ENCODE peak calls at places on chromosomes 16 and 17, in four cellular contexts. G is lung microvascular endothelial cell; E is neural crest cell; Q is effector CD4-positive, alpha-beta T cell. W is an unnamed sample.

GRCh38 chr17:70563301-70563820 is 394.0 kb downstream of the KCNJ2 start:
- DNase-seq in G (peak), E (no peak), Q (no peak), W (peak)

GRCh38 chr17:72514888-72515287 is 394.1 kb downstream of the SOX9 start:
- DNase-seq in G (no peak), E (no peak), Q (no peak), W (no peak)

GRCh38 chr16:68284847-68285246 is 20.5 kb downstream of the SLC7A6 start:
- DNase-seq in G (no peak), E (no peak), Q (no peak), W (peak)

GRCh38 chr16:70709961-70710360 is 24.1 kb upstream of the MTSS2 start:
- DNase-seq in G (no peak), E (no peak), Q (no peak), W (no peak)

GRCh38 chr17:58370309-58370708 is 18.3 kb upstream of the SUPT4H1 start:
- DNase-seq in G (no peak), E (no peak), Q (no peak), W (no peak)

GRCh38 chr17:71412803-71413202 is 708.0 kb upstream of the SOX9 start:
- DNase-seq in G (no peak), E (no peak), Q (no peak), W (no peak)

GRCh38 chr17:30393911-30394867 is 15.5 kb downstream of the CPD start:
- DNase-seq in G (no peak), E (no peak), Q (no peak), W (no peak)

GRCh38 chr16:11914759-11915643 is 755 bp downstream of the GSPT1 start:
- DNase-seq in G (peak), E (peak), Q (peak), W (peak)

GRCh38 chr16:79351927-79352326 is 248.6 kb downstream of the MAF start:
- DNase-seq in G (no peak), E (no peak), Q (no peak), W (no peak)

GRCh38 chr17:60223456-60223855 is 73.7 kb downstream of the CA4 start:
- DNase-seq in G (peak), E (no peak), Q (no peak), W (peak)

GRCh38 chr17:9900019-9900594 is 5.0 kb downstream of the RCVRN start:
- DNase-seq in G (no peak), E (no peak), Q (no peak), W (no peak)

GRCh38 chr16:70751593-70751992 is 49.4 kb downstream of the VAC14 start:
- DNase-seq in G (no peak), E (no peak), Q (no peak), W (no peak)

GRCh38 chr16:2950400-2950724 is 13.7 kb upstream of the KREMEN2 start:
- DNase-seq in G (no peak), E (no peak), Q (no peak), W (no peak)

GRCh38 chr17:32460054-32460453 is 15.7 kb downstream of the PSMD11 start:
- DNase-seq in G (no peak), E (no peak), Q (no peak), W (no peak)

GRCh38 chr17:28916302-28916934 is 13.5 kb upstream of the DHRS13 start:
- DNase-seq in G (peak), E (peak), Q (peak), W (peak)

GRCh38 chr16:2160915-2161551 is 5.5 kb downstream of the TRAF7 start:
- DNase-seq in G (no peak), E (no peak), Q (no peak), W (no peak)

GRCh38 chr17:72587156-72587555 is 466.3 kb downstream of the SOX9 start:
- DNase-seq in G (no peak), E (no peak), Q (no peak), W (no peak)

GRCh38 chr17:45719335-45720071 is 64.6 kb upstream of the CRHR1 start:
- DNase-seq in G (no peak), E (no peak), Q (no peak), W (peak)

GRCh38 chr16:67068212-67068753 is 39.3 kb downstream of the CBFB start:
- DNase-seq in G (no peak), E (no peak), Q (no peak), W (no peak)

GRCh38 chr17:82582208-82582607 is 62.7 kb downstream of the FOXK2 start:
- DNase-seq in G (no peak), E (no peak), Q (no peak), W (no peak)

GRCh38 chr17:48678141-48678971 is 44.0 kb downstream of the PRAC1 start:
- DNase-seq in G (peak), E (peak), Q (peak), W (peak)

GRCh38 chr16:57562669-57563486 is 20.4 kb downstream of the ADGRG5 start:
- DNase-seq in G (no peak), E (no peak), Q (no peak), W (no peak)

GRCh38 chr16:24685539-24686432 is 43.7 kb upstream of the TNRC6A start:
- DNase-seq in G (peak), E (peak), Q (no peak), W (peak)

W was measured in dermis blood vessel endothelial cell.